ENCODE peak calls at places on chromosome 18, in four cellular contexts. One of them, this sample, is unnamed.
A peak's percentile ranks its signal among the peaks of the same experiment; 100 is the strongest.

GRCh38 chr18:11849845-11850747 is 1.1 kb upstream of the CHMP1B start:
- DNase-seq in endodermal cell: peak; percentile 69
- DNase-seq in psoas muscle: peak; percentile 86
- DNase-seq in keratinocyte: no peak
- DNase-seq in this sample: peak; percentile 39

GRCh38 chr18:8773980-8774379 is 68.6 kb downstream of the MTCL1 start:
- DNase-seq in endodermal cell: no peak
- DNase-seq in keratinocyte: no peak
- DNase-seq in psoas muscle: no peak
- DNase-seq in this sample: no peak

GRCh38 chr18:28177828-28178635 is 1.1 kb upstream of the CDH2 start:
- DNase-seq in endodermal cell: peak; percentile 94
- DNase-seq in psoas muscle: peak; percentile 46
- DNase-seq in keratinocyte: no peak
- DNase-seq in this sample: peak; percentile 52

GRCh38 chr18:31657823-31658669 is 26.3 kb downstream of the B4GALT6 start:
- DNase-seq in endodermal cell: no peak
- DNase-seq in keratinocyte: no peak
- DNase-seq in psoas muscle: no peak
- DNase-seq in this sample: no peak

GRCh38 chr18:73768043-73768442 is 379.6 kb downstream of the FBXO15 start:
- DNase-seq in endodermal cell: no peak
- DNase-seq in keratinocyte: no peak
- DNase-seq in psoas muscle: no peak
- DNase-seq in this sample: no peak

GRCh38 chr18:37251679-37252078 is 313.9 kb downstream of the CELF4 start:
- DNase-seq in psoas muscle: no peak
- DNase-seq in keratinocyte: peak; percentile 23
- DNase-seq in endodermal cell: no peak
- DNase-seq in this sample: no peak

GRCh38 chr18:3281456-3282400 is 19.8 kb downstream of the MYL12B start:
- DNase-seq in psoas muscle: no peak
- DNase-seq in endodermal cell: no peak
- DNase-seq in keratinocyte: no peak
- DNase-seq in this sample: no peak

GRCh38 chr18:45251236-45251635 is 364.0 kb upstream of the SLC14A2 start:
- DNase-seq in psoas muscle: no peak
- DNase-seq in keratinocyte: no peak
- DNase-seq in endodermal cell: no peak
- DNase-seq in this sample: no peak

GRCh38 chr18:63155169-63155852 is 164.3 kb downstream of the BCL2 start:
- DNase-seq in keratinocyte: no peak
- DNase-seq in psoas muscle: peak; percentile 60
- DNase-seq in endodermal cell: peak; percentile 98
- DNase-seq in this sample: peak; percentile 91

GRCh38 chr18:42069036-42069435 is 114.0 kb downstream of the PIK3C3 start:
- DNase-seq in endodermal cell: no peak
- DNase-seq in keratinocyte: no peak
- DNase-seq in psoas muscle: no peak
- DNase-seq in this sample: no peak

GRCh38 chr18:40851014-40851429 is 1104.0 kb upstream of the PIK3C3 start:
- DNase-seq in psoas muscle: no peak
- DNase-seq in endodermal cell: no peak
- DNase-seq in keratinocyte: no peak
- DNase-seq in this sample: no peak

GRCh38 chr18:21598726-21599584 is 1.5 kb downstream of the ESCO1 start:
- DNase-seq in endodermal cell: peak; percentile 65
- DNase-seq in psoas muscle: no peak
- DNase-seq in keratinocyte: no peak
- DNase-seq in this sample: peak; percentile 38

GRCh38 chr18:32469691-32470131 is 971 bp downstream of the GAREM1 start:
- DNase-seq in psoas muscle: no peak
- DNase-seq in endodermal cell: no peak
- DNase-seq in keratinocyte: no peak
- DNase-seq in this sample: no peak

GRCh38 chr18:43563780-43564179 is 286.5 kb upstream of the SYT4 start:
- DNase-seq in psoas muscle: no peak
- DNase-seq in keratinocyte: no peak
- DNase-seq in endodermal cell: peak; percentile 63
- DNase-seq in this sample: peak; percentile 38

GRCh38 chr18:3603460-3604259 is 153.7 kb downstream of the TGIF1 start:
- DNase-seq in keratinocyte: no peak
- DNase-seq in psoas muscle: no peak
- DNase-seq in endodermal cell: peak; percentile 89
- DNase-seq in this sample: peak; percentile 63

GRCh38 chr18:43662657-43663056 is 385.4 kb upstream of the SYT4 start:
- DNase-seq in keratinocyte: no peak
- DNase-seq in psoas muscle: no peak
- DNase-seq in endodermal cell: no peak
- DNase-seq in this sample: no peak

GRCh38 chr18:8611916-8612576 is 2.8 kb downstream of the RAB12 start:
- DNase-seq in keratinocyte: no peak
- DNase-seq in psoas muscle: no peak
- DNase-seq in endodermal cell: no peak
- DNase-seq in this sample: no peak

GRCh38 chr18:33467531-33467930 is 27.0 kb upstream of the CCDC178 start:
- DNase-seq in keratinocyte: no peak
- DNase-seq in psoas muscle: no peak
- DNase-seq in endodermal cell: no peak
- DNase-seq in this sample: no peak

GRCh38 chr18:4107049-4107459 is 348.1 kb downstream of the DLGAP1 start:
- DNase-seq in endodermal cell: no peak
- DNase-seq in psoas muscle: no peak
- DNase-seq in keratinocyte: no peak
- DNase-seq in this sample: no peak

GRCh38 chr18:44764863-44765262 is 84.2 kb downstream of the SETBP1 start:
- DNase-seq in psoas muscle: no peak
- DNase-seq in endodermal cell: no peak
- DNase-seq in keratinocyte: no peak
- DNase-seq in this sample: no peak

GRCh38 chr18:37362158-37362890 is 203.3 kb downstream of the CELF4 start:
- DNase-seq in psoas muscle: no peak
- DNase-seq in endodermal cell: peak; percentile 89
- DNase-seq in keratinocyte: no peak
- DNase-seq in this sample: no peak

DNA sequence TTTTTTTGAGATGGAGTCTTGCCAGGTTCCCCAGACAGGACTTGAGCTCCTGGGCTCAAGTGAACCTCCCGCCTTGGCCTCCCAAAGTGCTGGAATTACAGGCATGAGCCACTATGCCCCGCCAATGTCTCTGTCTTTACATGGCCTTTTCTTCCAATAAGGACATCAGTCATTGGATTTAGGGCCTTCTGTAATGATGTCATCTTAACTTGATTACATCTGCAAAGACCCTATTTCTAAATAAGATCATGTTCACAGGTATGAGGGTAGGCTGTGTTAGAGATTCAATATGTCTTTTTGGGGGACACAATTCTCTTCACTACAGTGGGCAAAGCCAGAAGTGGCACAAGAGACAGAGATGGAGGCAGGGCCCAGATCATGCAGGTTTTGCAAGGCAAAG is 68.1 kb downstream of the PMAIP1 start:
- DNase-seq in keratinocyte: no peak
- DNase-seq in psoas muscle: no peak
- DNase-seq in endodermal cell: no peak
- DNase-seq in this sample: no peak
- H3K4me3 ChIP-seq in keratinocyte: no peak overlapping the region
- H3K4me3 ChIP-seq in psoas muscle: no peak overlapping the region
- H3K4me3 ChIP-seq in endodermal cell: no peak overlapping the region
- H3K4me3 ChIP-seq in this sample: no peak overlapping the region

GRCh38 chr18:59266459-59266858 is 6.8 kb downstream of the RAX start:
- DNase-seq in keratinocyte: no peak
- DNase-seq in psoas muscle: no peak
- DNase-seq in endodermal cell: no peak
- DNase-seq in this sample: no peak
- H3K4me1 ChIP-seq in keratinocyte: peaks cover 16% of the 10 kb centered on the region
- H3K4me1 ChIP-seq in psoas muscle: peaks cover 5% of the 10 kb centered on the region
- H3K4me1 ChIP-seq in endodermal cell: no peaks in the 10 kb centered on the region
- H3K4me1 ChIP-seq in this sample: peaks cover 9% of the 10 kb centered on the region

GRCh38 chr18:48002933-48003365 is 72.5 kb upstream of the SMAD2 start:
- DNase-seq in keratinocyte: peak; percentile 52
- DNase-seq in endodermal cell: no peak
- DNase-seq in psoas muscle: peak; percentile 67
- DNase-seq in this sample: peak; percentile 67
- H3K4me3 ChIP-seq in keratinocyte: no peak overlapping the region
- H3K4me3 ChIP-seq in endodermal cell: no peak overlapping the region
- H3K4me3 ChIP-seq in psoas muscle: no peak overlapping the region
- H3K4me3 ChIP-seq in this sample: no peak overlapping the region

GRCh38 chr18:48785091-48785614 is 165.6 kb downstream of the SMAD7 start:
- DNase-seq in endodermal cell: no peak
- DNase-seq in psoas muscle: no peak
- DNase-seq in keratinocyte: no peak
- DNase-seq in this sample: peak; percentile 24
- H3K4me1 ChIP-seq in endodermal cell: peaks cover 17% of the 10 kb centered on the region
- H3K4me1 ChIP-seq in psoas muscle: peaks cover 43% of the 10 kb centered on the region
- H3K4me1 ChIP-seq in keratinocyte: no peaks in the 10 kb centered on the region
- H3K4me1 ChIP-seq in this sample: peaks cover 3% of the 10 kb centered on the region

GRCh38 chr18:24397131-24397693 is 412 bp downstream of the OSBPL1A start:
- DNase-seq in endodermal cell: no peak
- DNase-seq in psoas muscle: no peak
- DNase-seq in keratinocyte: no peak
- DNase-seq in this sample: peak; percentile 26
- H3K4me3 ChIP-seq in endodermal cell: peak overlapping the region; percentile 90
- H3K4me3 ChIP-seq in psoas muscle: peak overlapping the region; percentile 72
- H3K4me3 ChIP-seq in keratinocyte: peak overlapping the region; percentile 89
- H3K4me3 ChIP-seq in this sample: peak overlapping the region; percentile 64

DNA sequence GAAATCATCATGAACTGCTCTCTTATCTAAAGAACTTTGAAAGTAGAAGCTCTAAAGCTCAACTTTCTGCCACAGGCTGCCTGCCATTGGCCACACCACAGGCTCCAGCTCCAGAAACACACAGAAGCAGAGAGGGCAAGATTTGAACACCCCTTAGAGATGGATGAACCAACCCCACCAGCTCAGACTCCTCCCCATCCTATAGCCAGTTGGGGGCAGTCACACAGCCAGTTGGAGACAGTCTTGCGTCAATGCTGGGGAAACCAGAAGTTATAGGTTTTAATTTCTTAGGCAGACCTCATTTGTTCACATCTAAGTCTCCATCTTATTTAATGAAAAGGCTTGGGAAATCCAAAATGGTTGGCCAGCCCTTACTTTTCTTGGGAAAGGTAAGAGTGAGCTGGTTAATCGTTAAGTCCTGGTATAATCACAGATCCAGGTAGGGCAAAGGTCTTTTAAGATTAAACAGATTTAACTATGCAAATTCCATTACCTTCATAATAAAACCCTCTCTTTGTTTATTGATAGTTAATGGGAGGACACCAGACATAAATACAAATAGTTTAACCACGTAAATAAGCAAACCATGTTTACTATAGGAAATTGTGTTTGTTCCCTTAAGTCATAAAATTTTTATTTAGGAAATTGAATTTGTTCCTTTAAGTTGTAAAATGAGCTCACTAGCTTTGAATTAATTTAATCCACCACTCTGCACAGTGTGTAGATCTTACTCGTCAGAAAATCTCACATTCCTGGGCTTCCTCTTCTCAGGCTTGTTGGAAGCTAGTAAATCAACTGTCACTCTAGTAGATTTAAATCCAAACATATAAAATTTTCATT is 28.0 kb downstream of the MRO start:
- DNase-seq in psoas muscle: no peak
- DNase-seq in endodermal cell: no peak
- DNase-seq in keratinocyte: no peak
- DNase-seq in this sample: no peak
- H3K4me1 ChIP-seq in psoas muscle: no peaks in the 10 kb centered on the region
- H3K4me1 ChIP-seq in endodermal cell: peaks cover 16% of the 10 kb centered on the region
- H3K4me1 ChIP-seq in keratinocyte: no peaks in the 10 kb centered on the region
- H3K4me1 ChIP-seq in this sample: peaks cover 40% of the 10 kb centered on the region

GRCh38 chr18:67516432-67517223 is at the start of gene DSEL:
- DNase-seq in psoas muscle: peak; percentile 98
- DNase-seq in endodermal cell: peak; percentile 100
- DNase-seq in keratinocyte: no peak
- DNase-seq in this sample: peak; percentile 98

GRCh38 chr18:67517224-67517765 is 775 bp upstream of the DSEL start:
- DNase-seq in psoas muscle: peak; percentile 24
- DNase-seq in endodermal cell: peak; percentile 61
- DNase-seq in keratinocyte: no peak
- DNase-seq in this sample: no peak

GRCh38 chr18:67514465-67514864 is 2.1 kb downstream of the DSEL start:
- DNase-seq in keratinocyte: no peak
- DNase-seq in psoas muscle: no peak
- DNase-seq in endodermal cell: no peak
- DNase-seq in this sample: no peak

GRCh38 chr18:67514901-67515540 is 1.5 kb downstream of the DSEL start:
- DNase-seq in psoas muscle: no peak
- DNase-seq in keratinocyte: no peak
- DNase-seq in endodermal cell: no peak
- DNase-seq in this sample: no peak

DNA sequence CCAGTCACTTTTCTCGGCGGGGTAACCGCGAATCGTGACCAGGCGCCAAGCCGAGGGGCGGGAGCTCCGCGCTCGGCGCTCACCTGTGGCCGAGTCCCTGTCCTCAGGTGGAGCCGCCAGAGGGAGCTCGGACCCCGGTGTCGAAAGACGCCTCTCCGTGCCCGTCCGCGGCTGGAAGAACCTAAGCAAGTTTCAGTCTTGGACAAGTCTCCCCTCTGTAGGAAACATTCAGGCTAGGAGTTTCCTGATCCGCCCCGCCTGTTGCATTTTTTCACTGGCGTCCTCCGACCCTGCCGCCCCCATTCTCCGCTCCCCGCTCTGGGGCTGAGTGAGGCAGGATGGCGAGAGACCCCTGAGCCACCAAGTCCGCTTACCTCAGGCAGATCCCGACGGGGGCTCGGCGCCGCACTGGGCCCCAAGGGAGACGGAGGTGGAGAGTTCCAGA is 511 bp downstream of the DSEL start:
- DNase-seq in endodermal cell: peak; percentile 97
- DNase-seq in psoas muscle: peak; percentile 78
- DNase-seq in keratinocyte: no peak
- DNase-seq in this sample: peak; percentile 82
- H3K4me3 ChIP-seq in endodermal cell: peak overlapping the region; percentile 96
- H3K4me3 ChIP-seq in psoas muscle: peak overlapping the region; percentile 93
- H3K4me3 ChIP-seq in keratinocyte: peak overlapping the region; percentile 78
- H3K4me3 ChIP-seq in this sample: peak overlapping the region; percentile 74

DNA sequence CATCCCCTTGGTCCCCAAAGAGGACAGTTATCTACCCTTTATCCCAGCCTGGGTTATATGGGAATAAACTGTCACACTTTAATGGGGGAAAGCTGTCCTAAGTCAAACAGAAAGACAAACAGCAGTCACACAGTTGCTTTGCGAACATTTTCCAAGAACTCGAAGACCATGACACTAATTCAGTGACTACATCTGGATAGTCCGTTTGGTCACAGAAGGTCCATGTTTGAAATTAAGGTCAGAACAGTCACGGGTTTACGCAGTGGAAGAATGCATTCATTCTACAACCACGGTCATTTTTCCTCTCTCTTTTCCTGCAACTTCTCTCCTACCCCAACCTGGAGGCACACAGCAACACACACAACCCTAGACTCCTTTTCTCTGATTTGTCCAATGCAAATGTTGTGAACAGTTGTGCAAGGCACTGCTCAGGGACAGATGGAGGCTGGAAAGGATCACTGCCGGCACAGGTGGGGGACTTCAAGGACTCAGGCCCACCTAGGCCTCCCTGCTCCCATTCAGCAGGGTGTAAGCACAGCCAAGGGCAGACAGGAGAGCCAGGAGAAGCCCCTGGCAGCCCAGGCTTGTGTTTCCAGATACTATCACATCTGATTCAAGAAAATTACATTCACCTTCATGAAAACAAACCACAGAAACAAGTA is 39.9 kb downstream of the ZNF516 start:
- DNase-seq in keratinocyte: no peak
- DNase-seq in endodermal cell: peak; percentile 46
- DNase-seq in psoas muscle: no peak
- DNase-seq in this sample: no peak
- H3K4me1 ChIP-seq in keratinocyte: peaks cover 26% of the 10 kb centered on the region
- H3K4me1 ChIP-seq in endodermal cell: peaks cover 41% of the 10 kb centered on the region
- H3K4me1 ChIP-seq in psoas muscle: peaks cover 63% of the 10 kb centered on the region
- H3K4me1 ChIP-seq in this sample: peaks cover 13% of the 10 kb centered on the region

GRCh38 chr18:904135-905090 is at the start of gene ADCYAP1:
- DNase-seq in keratinocyte: no peak
- DNase-seq in psoas muscle: no peak
- DNase-seq in endodermal cell: peak; percentile 85
- DNase-seq in this sample: no peak
- H3K4me3 ChIP-seq in keratinocyte: no peak within 1 kb of the TSS
- H3K4me3 ChIP-seq in psoas muscle: no peak within 1 kb of the TSS
- H3K4me3 ChIP-seq in endodermal cell: peak within 1 kb of the TSS; percentile 0
- H3K4me3 ChIP-seq in this sample: no peak within 1 kb of the TSS

This sample was measured in pancreas.